ENCODE peak calls at places on chromosomes 1 and 21, in ten cellular contexts. One of them, this sample, is unnamed.

GRCh38 chr1:110626890-110627289 is 20.7 kb upstream of the KCNA2 start:
- DNase-seq in natural killer cell: no peak
- DNase-seq in AG08396: no peak
- DNase-seq in esophagus squamous epithelium: no peak
- DNase-seq in PC-3: no peak
- DNase-seq in fibroblast of gingiva: no peak
- DNase-seq in amygdala: no peak
- DNase-seq in ovary: no peak
- DNase-seq in fibroblast of mammary gland: no peak
- DNase-seq in HT1080: no peak
- DNase-seq in this sample: no peak

GRCh38 chr1:15744122-15744679 is 1.9 kb downstream of the TMEM82 start:
- DNase-seq in fibroblast of gingiva: no peak
- DNase-seq in PC-3: no peak
- DNase-seq in natural killer cell: no peak
- DNase-seq in amygdala: no peak
- DNase-seq in fibroblast of mammary gland: no peak
- DNase-seq in ovary: no peak
- DNase-seq in esophagus squamous epithelium: no peak
- DNase-seq in AG08396: no peak
- DNase-seq in HT1080: no peak
- DNase-seq in this sample: no peak

GRCh38 chr21:39348355-39349210 is at the start of gene HMGN1:
- DNase-seq in ovary: peak
- DNase-seq in amygdala: peak
- DNase-seq in PC-3: peak
- DNase-seq in fibroblast of gingiva: peak
- DNase-seq in esophagus squamous epithelium: peak
- DNase-seq in AG08396: peak
- DNase-seq in fibroblast of mammary gland: peak
- DNase-seq in natural killer cell: peak
- DNase-seq in HT1080: peak
- DNase-seq in this sample: peak

GRCh38 chr1:209866201-209866600 is 38.4 kb downstream of the UTP25 start:
- DNase-seq in natural killer cell: no peak
- DNase-seq in ovary: no peak
- DNase-seq in PC-3: no peak
- DNase-seq in AG08396: no peak
- DNase-seq in HT1080: no peak
- DNase-seq in esophagus squamous epithelium: no peak
- DNase-seq in fibroblast of mammary gland: no peak
- DNase-seq in fibroblast of gingiva: no peak
- DNase-seq in amygdala: no peak
- DNase-seq in this sample: no peak

GRCh38 chr1:213327318-213327667 is 276.3 kb downstream of the RPS6KC1 start:
- DNase-seq in fibroblast of gingiva: peak
- DNase-seq in ovary: no peak
- DNase-seq in HT1080: peak
- DNase-seq in PC-3: peak
- DNase-seq in amygdala: no peak
- DNase-seq in fibroblast of mammary gland: peak
- DNase-seq in esophagus squamous epithelium: no peak
- DNase-seq in natural killer cell: no peak
- DNase-seq in AG08396: peak
- DNase-seq in this sample: peak

GRCh38 chr1:175514309-175515001 is 228.9 kb downstream of the TNR start:
- DNase-seq in PC-3: no peak
- DNase-seq in fibroblast of mammary gland: no peak
- DNase-seq in esophagus squamous epithelium: no peak
- DNase-seq in natural killer cell: peak
- DNase-seq in ovary: no peak
- DNase-seq in fibroblast of gingiva: no peak
- DNase-seq in amygdala: no peak
- DNase-seq in HT1080: peak
- DNase-seq in AG08396: no peak
- DNase-seq in this sample: no peak

GRCh38 chr1:16046865-16047264 is 3.3 kb downstream of the CLCNKB start:
- DNase-seq in natural killer cell: no peak
- DNase-seq in fibroblast of gingiva: peak
- DNase-seq in amygdala: no peak
- DNase-seq in AG08396: no peak
- DNase-seq in esophagus squamous epithelium: no peak
- DNase-seq in PC-3: no peak
- DNase-seq in HT1080: peak
- DNase-seq in ovary: peak
- DNase-seq in fibroblast of mammary gland: no peak
- DNase-seq in this sample: no peak

GRCh38 chr1:58968360-58968952 is 184.6 kb upstream of the JUN start:
- DNase-seq in ovary: peak
- DNase-seq in amygdala: no peak
- DNase-seq in PC-3: no peak
- DNase-seq in HT1080: no peak
- DNase-seq in natural killer cell: no peak
- DNase-seq in fibroblast of gingiva: peak
- DNase-seq in AG08396: peak
- DNase-seq in fibroblast of mammary gland: peak
- DNase-seq in esophagus squamous epithelium: no peak
- DNase-seq in this sample: no peak

GRCh38 chr1:150961756-150962155 is 12.9 kb downstream of the CERS2 start:
- DNase-seq in ovary: no peak
- DNase-seq in fibroblast of gingiva: no peak
- DNase-seq in amygdala: no peak
- DNase-seq in AG08396: no peak
- DNase-seq in fibroblast of mammary gland: no peak
- DNase-seq in esophagus squamous epithelium: no peak
- DNase-seq in HT1080: no peak
- DNase-seq in PC-3: no peak
- DNase-seq in natural killer cell: no peak
- DNase-seq in this sample: no peak

GRCh38 chr21:45054927-45055612 is 19.3 kb upstream of the ADARB1 start:
- DNase-seq in AG08396: no peak
- DNase-seq in fibroblast of mammary gland: no peak
- DNase-seq in HT1080: no peak
- DNase-seq in PC-3: no peak
- DNase-seq in esophagus squamous epithelium: no peak
- DNase-seq in ovary: no peak
- DNase-seq in fibroblast of gingiva: no peak
- DNase-seq in amygdala: no peak
- DNase-seq in natural killer cell: no peak
- DNase-seq in this sample: no peak

GRCh38 chr1:84260852-84261518 is 40.5 kb upstream of the SAMD13 start:
- DNase-seq in HT1080: no peak
- DNase-seq in AG08396: no peak
- DNase-seq in esophagus squamous epithelium: no peak
- DNase-seq in ovary: no peak
- DNase-seq in natural killer cell: no peak
- DNase-seq in PC-3: peak
- DNase-seq in amygdala: no peak
- DNase-seq in fibroblast of mammary gland: no peak
- DNase-seq in fibroblast of gingiva: no peak
- DNase-seq in this sample: no peak

GRCh38 chr21:29152936-29153335 is 22.5 kb downstream of the MAP3K7CL start:
- DNase-seq in natural killer cell: no peak
- DNase-seq in ovary: no peak
- DNase-seq in fibroblast of mammary gland: peak
- DNase-seq in AG08396: no peak
- DNase-seq in esophagus squamous epithelium: no peak
- DNase-seq in amygdala: no peak
- DNase-seq in fibroblast of gingiva: peak
- DNase-seq in PC-3: no peak
- DNase-seq in HT1080: no peak
- DNase-seq in this sample: no peak

GRCh38 chr21:42313501-42313969 is 1.7 kb downstream of the TFF3 start:
- DNase-seq in natural killer cell: no peak
- DNase-seq in AG08396: no peak
- DNase-seq in HT1080: no peak
- DNase-seq in fibroblast of gingiva: no peak
- DNase-seq in esophagus squamous epithelium: no peak
- DNase-seq in fibroblast of mammary gland: no peak
- DNase-seq in PC-3: no peak
- DNase-seq in amygdala: no peak
- DNase-seq in ovary: no peak
- DNase-seq in this sample: no peak

GRCh38 chr1:168092566-168093355 is 44.0 kb downstream of the GPR161 start:
- DNase-seq in esophagus squamous epithelium: no peak
- DNase-seq in HT1080: no peak
- DNase-seq in natural killer cell: no peak
- DNase-seq in ovary: no peak
- DNase-seq in fibroblast of mammary gland: peak
- DNase-seq in amygdala: no peak
- DNase-seq in AG08396: no peak
- DNase-seq in fibroblast of gingiva: peak
- DNase-seq in PC-3: peak
- DNase-seq in this sample: no peak

GRCh38 chr1:197908695-197909336 is 6.4 kb downstream of the C1orf53 start:
- DNase-seq in HT1080: no peak
- DNase-seq in PC-3: no peak
- DNase-seq in esophagus squamous epithelium: no peak
- DNase-seq in fibroblast of gingiva: no peak
- DNase-seq in ovary: no peak
- DNase-seq in AG08396: no peak
- DNase-seq in amygdala: no peak
- DNase-seq in fibroblast of mammary gland: no peak
- DNase-seq in natural killer cell: no peak
- DNase-seq in this sample: no peak

GRCh38 chr1:23478896-23479790 is 4.8 kb downstream of the ASAP3 start:
- DNase-seq in esophagus squamous epithelium: no peak
- DNase-seq in PC-3: peak
- DNase-seq in fibroblast of mammary gland: peak
- DNase-seq in amygdala: no peak
- DNase-seq in ovary: peak
- DNase-seq in fibroblast of gingiva: peak
- DNase-seq in natural killer cell: no peak
- DNase-seq in HT1080: peak
- DNase-seq in AG08396: peak
- DNase-seq in this sample: no peak

GRCh38 chr1:154497026-154497806 is 4.8 kb upstream of the TDRD10 start:
- DNase-seq in esophagus squamous epithelium: no peak
- DNase-seq in ovary: no peak
- DNase-seq in fibroblast of gingiva: no peak
- DNase-seq in HT1080: no peak
- DNase-seq in AG08396: no peak
- DNase-seq in natural killer cell: no peak
- DNase-seq in amygdala: no peak
- DNase-seq in fibroblast of mammary gland: no peak
- DNase-seq in PC-3: no peak
- DNase-seq in this sample: no peak

GRCh38 chr21:45248893-45249381 is 38.8 kb downstream of the POFUT2 start:
- DNase-seq in ovary: peak
- DNase-seq in PC-3: no peak
- DNase-seq in amygdala: no peak
- DNase-seq in fibroblast of gingiva: peak
- DNase-seq in esophagus squamous epithelium: no peak
- DNase-seq in fibroblast of mammary gland: peak
- DNase-seq in HT1080: peak
- DNase-seq in AG08396: no peak
- DNase-seq in natural killer cell: no peak
- DNase-seq in this sample: no peak

GRCh38 chr1:84700065-84700464 is 9.8 kb upstream of the SSX2IP start:
- DNase-seq in amygdala: no peak
- DNase-seq in natural killer cell: no peak
- DNase-seq in ovary: no peak
- DNase-seq in PC-3: no peak
- DNase-seq in esophagus squamous epithelium: no peak
- DNase-seq in fibroblast of mammary gland: no peak
- DNase-seq in fibroblast of gingiva: no peak
- DNase-seq in AG08396: no peak
- DNase-seq in HT1080: no peak
- DNase-seq in this sample: no peak

GRCh38 chr1:35558374-35559316 is 1.0 kb downstream of the NCDN start:
- DNase-seq in fibroblast of gingiva: no peak
- DNase-seq in fibroblast of mammary gland: no peak
- DNase-seq in ovary: peak
- DNase-seq in natural killer cell: no peak
- DNase-seq in amygdala: no peak
- DNase-seq in esophagus squamous epithelium: no peak
- DNase-seq in PC-3: no peak
- DNase-seq in AG08396: peak
- DNase-seq in HT1080: peak
- DNase-seq in this sample: no peak

GRCh38 chr1:154863702-154864174 is 6.3 kb downstream of the KCNN3 start:
- DNase-seq in AG08396: no peak
- DNase-seq in HT1080: peak
- DNase-seq in amygdala: no peak
- DNase-seq in PC-3: peak
- DNase-seq in fibroblast of mammary gland: no peak
- DNase-seq in fibroblast of gingiva: no peak
- DNase-seq in natural killer cell: no peak
- DNase-seq in ovary: no peak
- DNase-seq in esophagus squamous epithelium: no peak
- DNase-seq in this sample: no peak

GRCh38 chr1:32334274-32334861 is 1.7 kb downstream of the MARCKSL1 start:
- DNase-seq in ovary: no peak
- DNase-seq in fibroblast of gingiva: no peak
- DNase-seq in PC-3: no peak
- DNase-seq in HT1080: no peak
- DNase-seq in natural killer cell: no peak
- DNase-seq in amygdala: no peak
- DNase-seq in fibroblast of mammary gland: no peak
- DNase-seq in AG08396: no peak
- DNase-seq in esophagus squamous epithelium: no peak
- DNase-seq in this sample: no peak

GRCh38 chr1:153919879-153920852 is 2.6 kb downstream of the GATAD2B start:
- DNase-seq in fibroblast of gingiva: no peak
- DNase-seq in esophagus squamous epithelium: no peak
- DNase-seq in natural killer cell: no peak
- DNase-seq in amygdala: no peak
- DNase-seq in fibroblast of mammary gland: peak
- DNase-seq in AG08396: peak
- DNase-seq in ovary: no peak
- DNase-seq in HT1080: peak
- DNase-seq in PC-3: peak
- DNase-seq in this sample: no peak

GRCh38 chr1:54125671-54126070 is 27.1 kb downstream of the CDCP2 start:
- DNase-seq in ovary: peak
- DNase-seq in AG08396: no peak
- DNase-seq in natural killer cell: no peak
- DNase-seq in fibroblast of gingiva: no peak
- DNase-seq in esophagus squamous epithelium: no peak
- DNase-seq in HT1080: no peak
- DNase-seq in fibroblast of mammary gland: no peak
- DNase-seq in amygdala: no peak
- DNase-seq in PC-3: peak
- DNase-seq in this sample: no peak

GRCh38 chr1:71658295-71658694 is 577.5 kb upstream of the ZRANB2 start:
- DNase-seq in fibroblast of gingiva: peak
- DNase-seq in ovary: no peak
- DNase-seq in natural killer cell: no peak
- DNase-seq in amygdala: no peak
- DNase-seq in PC-3: no peak
- DNase-seq in fibroblast of mammary gland: peak
- DNase-seq in AG08396: no peak
- DNase-seq in esophagus squamous epithelium: no peak
- DNase-seq in HT1080: no peak
- DNase-seq in this sample: no peak

GRCh38 chr1:242651817-242652216 is 127.3 kb upstream of the PLD5 start:
- DNase-seq in fibroblast of gingiva: no peak
- DNase-seq in amygdala: no peak
- DNase-seq in PC-3: peak
- DNase-seq in fibroblast of mammary gland: no peak
- DNase-seq in AG08396: no peak
- DNase-seq in esophagus squamous epithelium: no peak
- DNase-seq in natural killer cell: no peak
- DNase-seq in HT1080: peak
- DNase-seq in ovary: no peak
- DNase-seq in this sample: no peak

GRCh38 chr1:169874229-169874628 is 19.5 kb downstream of the SCYL3 start:
- DNase-seq in fibroblast of mammary gland: peak
- DNase-seq in AG08396: peak
- DNase-seq in PC-3: peak
- DNase-seq in ovary: no peak
- DNase-seq in amygdala: no peak
- DNase-seq in esophagus squamous epithelium: no peak
- DNase-seq in fibroblast of gingiva: peak
- DNase-seq in natural killer cell: no peak
- DNase-seq in HT1080: no peak
- DNase-seq in this sample: no peak

GRCh38 chr1:161915051-161915503 is 108.6 kb downstream of the OLFML2B start:
- DNase-seq in AG08396: no peak
- DNase-seq in fibroblast of gingiva: no peak
- DNase-seq in esophagus squamous epithelium: no peak
- DNase-seq in natural killer cell: no peak
- DNase-seq in fibroblast of mammary gland: peak
- DNase-seq in amygdala: no peak
- DNase-seq in PC-3: no peak
- DNase-seq in HT1080: no peak
- DNase-seq in ovary: no peak
- DNase-seq in this sample: no peak

This sample was measured in mesothelial cell of epicardium.